ENCODE peak calls at places on chromosome 13, in six cellular contexts. X, L, K, O, Q and H are unnamed samples.

GRCh38 chr13:33322965-33323668 is 37.6 kb upstream of the STARD13 start:
- DNase-seq in O (no peak), L (no peak), Q (no peak), X (no peak), K (no peak), H (no peak)

GRCh38 chr13:97856001-97856675 is 97.3 kb upstream of the IPO5 start:
- DNase-seq in K (no peak), O (no peak), X (no peak), L (no peak), Q (no peak), H (no peak)

GRCh38 chr13:48816696-48817095 is 159.0 kb upstream of the FNDC3A start:
- DNase-seq in X (no peak), O (no peak), K (no peak), L (no peak), Q (no peak), H (peak; percentile 7)

GRCh38 chr13:73984949-73985691 is 149.1 kb downstream of the KLF12 start:
- DNase-seq in L (no peak), O (no peak), K (no peak), Q (no peak), X (no peak), H (no peak)

GRCh38 chr13:30615851-30616311 is 1.8 kb upstream of the USPL1 start:
- DNase-seq in L (peak; percentile 34), Q (no peak), K (peak; percentile 73), O (peak; percentile 8), X (no peak), H (peak; percentile 61)

GRCh38 chr13:69720278-69720983 is 387.2 kb upstream of the ATXN8OS start:
- DNase-seq in X (no peak), O (peak; percentile 23), K (no peak), Q (no peak), L (no peak), H (no peak)

GRCh38 chr13:31119966-31120733 is 41.6 kb downstream of the HSPH1 start:
- DNase-seq in O (no peak), Q (no peak), K (no peak), X (no peak), L (no peak), H (no peak)

GRCh38 chr13:82292334-82292733 is 1589.9 kb downstream of the SLITRK1 start:
- DNase-seq in Q (no peak), O (no peak), X (no peak), L (no peak), K (no peak), H (no peak)

GRCh38 chr13:21458816-21459701 is at the start of gene ZDHHC20:
- DNase-seq in Q (no peak), O (peak; percentile 72), K (peak; percentile 82), L (peak; percentile 82), X (peak; percentile 75), H (peak; percentile 87)

GRCh38 chr13:104650426-104650825 is 1584.2 kb upstream of the SLC10A2 start:
- DNase-seq in Q (no peak), K (no peak), L (no peak), X (no peak), O (no peak), H (no peak)

GRCh38 chr13:44340508-44340907 is 33.1 kb upstream of the SERP2 start:
- DNase-seq in O (no peak), Q (no peak), L (no peak), X (no peak), K (no peak), H (no peak)

GRCh38 chr13:80305737-80306136 is 35.2 kb downstream of the SPRY2 start:
- DNase-seq in O (no peak), L (no peak), X (no peak), K (no peak), Q (no peak), H (no peak)

GRCh38 chr13:53520132-53520531 is 491.5 kb downstream of the OLFM4 start:
- DNase-seq in K (no peak), O (no peak), Q (no peak), L (no peak), X (no peak), H (no peak)

GRCh38 chr13:82817133-82817532 is 1065.1 kb downstream of the SLITRK1 start:
- DNase-seq in O (no peak), L (no peak), K (no peak), X (no peak), Q (no peak), H (no peak)

GRCh38 chr13:40313269-40314200 is 352.9 kb downstream of the FOXO1 start:
- DNase-seq in K (peak; percentile 93), X (no peak), L (no peak), O (peak; percentile 77), Q (no peak), H (no peak)

GRCh38 chr13:42028113-42028799 is 20.2 kb upstream of the DGKH start:
- DNase-seq in L (no peak), Q (no peak), X (peak; percentile 53), O (peak; percentile 68), K (no peak), H (no peak)

GRCh38 chr13:84917252-84917878 is 881.9 kb downstream of the SLITRK6 start:
- DNase-seq in O (peak; percentile 8), K (peak; percentile 16), Q (no peak), X (peak; percentile 3), L (no peak), H (peak; percentile 6)

GRCh38 chr13:97892717-97893116 is 60.8 kb upstream of the IPO5 start:
- DNase-seq in O (no peak), K (no peak), Q (no peak), X (peak; percentile 15), L (no peak), H (no peak)

GRCh38 chr13:32254416-32254815 is 60.7 kb downstream of the ZAR1L start:
- DNase-seq in K (peak; percentile 46), X (no peak), Q (no peak), O (no peak), L (no peak), H (no peak)
- TF ChIP-seq MYC in K (no peak), X (no peak), Q (no peak), O (no peak), L (no peak), H (no peak)

GRCh38 chr13:38159710-38160109 is 189.9 kb upstream of the UFM1 start:
- DNase-seq in O (no peak), L (no peak), K (no peak), X (no peak), Q (no peak), H (no peak)
- TF ChIP-seq CTCF in O (no peak), L (no peak), K (no peak), X (no peak), Q (no peak), H (no peak)

GRCh38 chr13:75443356-75443958 is 38.5 kb downstream of the TBC1D4 start:
- DNase-seq in O (no peak), L (no peak), Q (no peak), X (no peak), K (no peak), H (no peak)

GRCh38 chr13:75440100-75440499 is 41.9 kb downstream of the TBC1D4 start:
- DNase-seq in X (no peak), K (no peak), O (peak; percentile 90), Q (no peak), L (peak; percentile 32), H (no peak)

GRCh38 chr13:75445717-75446529 is 36.0 kb downstream of the TBC1D4 start:
- DNase-seq in O (no peak), Q (no peak), L (no peak), K (no peak), X (no peak), H (no peak)

GRCh38 chr13:75444016-75444415 is 38.0 kb downstream of the TBC1D4 start:
- DNase-seq in X (no peak), K (no peak), O (peak; percentile 29), Q (no peak), L (no peak), H (no peak)

DNA sequence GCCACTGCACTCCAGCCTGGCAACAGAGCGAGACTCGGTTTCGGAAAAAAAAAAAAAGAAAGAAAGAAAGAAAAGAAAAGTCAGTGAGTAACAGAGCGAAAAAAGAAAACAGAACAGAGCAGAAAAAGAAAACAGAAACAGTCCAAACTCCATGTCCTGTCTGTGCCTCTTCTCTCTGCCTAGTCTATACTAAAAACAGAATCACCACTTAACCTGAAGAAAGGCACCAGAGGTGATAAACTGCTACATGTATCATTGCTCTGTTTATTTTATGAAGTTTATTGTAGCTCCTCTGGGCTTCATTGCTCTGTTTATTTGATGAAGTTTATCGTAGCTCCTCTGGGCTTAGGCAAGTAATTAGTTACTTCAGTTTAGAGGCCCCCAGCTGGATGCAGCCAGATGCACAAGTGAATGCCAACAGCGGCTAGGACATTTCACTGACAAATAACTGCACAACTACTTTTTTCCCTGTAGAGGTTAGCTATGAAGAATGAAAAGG is 39.2 kb downstream of the TBC1D4 start:
- DNase-seq in K (no peak), O (no peak), L (no peak), X (no peak), Q (no peak), H (no peak)
- TF ChIP-seq MYC in K (no peak), O (no peak), L (no peak), X (no peak), Q (no peak), H (no peak)

DNA sequence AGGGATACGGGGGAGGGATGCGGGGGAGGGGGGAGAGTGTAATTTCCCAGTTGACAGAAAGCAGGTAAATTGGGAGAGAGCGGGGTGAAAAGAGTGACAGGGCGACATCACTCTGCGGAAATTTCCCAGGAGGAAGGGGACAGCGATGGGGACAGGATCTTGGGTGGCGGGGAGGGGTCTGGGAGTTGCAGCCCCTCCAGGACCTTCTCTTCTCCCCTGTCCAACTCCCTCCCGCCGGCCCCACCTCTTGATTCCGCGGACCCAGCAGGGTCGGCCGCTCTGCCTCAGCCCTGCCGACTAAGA is 107.9 kb upstream of the DOCK9 start:
- DNase-seq in X (no peak), K (no peak), L (no peak), Q (no peak), O (no peak), H (no peak)
- TF ChIP-seq CTCF in X (no peak), K (no peak), L (no peak), Q (no peak), O (no peak), H (no peak)